ENCODE peak calls at places on chromosome 12, in four cellular contexts. One of them, this sample, is unnamed.

GRCh38 chr12:65685514-65685913 is 138.8 kb upstream of the HMGA2 start:
- DNase-seq in left ventricle myocardium inferior: no peak
- DNase-seq in sigmoid colon: no peak
- DNase-seq in pancreas: no peak
- DNase-seq in this sample: no peak

GRCh38 chr12:9751204-9752144 is 9.2 kb downstream of the CD69 start:
- DNase-seq in left ventricle myocardium inferior: no peak
- DNase-seq in sigmoid colon: no peak
- DNase-seq in pancreas: no peak
- DNase-seq in this sample: no peak

GRCh38 chr12:123973552-123974341 is 732 bp downstream of the ZNF664 start:
- DNase-seq in left ventricle myocardium inferior: peak; percentile 51
- DNase-seq in sigmoid colon: peak; percentile 71
- DNase-seq in pancreas: peak; percentile 61
- DNase-seq in this sample: peak; percentile 67

GRCh38 chr12:71870409-71870808 is 30.9 kb downstream of the TBC1D15 start:
- DNase-seq in left ventricle myocardium inferior: no peak
- DNase-seq in sigmoid colon: no peak
- DNase-seq in pancreas: no peak
- DNase-seq in this sample: no peak

GRCh38 chr12:65776994-65777393 is 47.3 kb upstream of the HMGA2 start:
- DNase-seq in left ventricle myocardium inferior: no peak
- DNase-seq in sigmoid colon: no peak
- DNase-seq in pancreas: no peak
- DNase-seq in this sample: no peak

GRCh38 chr12:53603196-53603595 is 23.0 kb downstream of the ATF7 start:
- DNase-seq in left ventricle myocardium inferior: no peak
- DNase-seq in sigmoid colon: no peak
- DNase-seq in pancreas: no peak
- DNase-seq in this sample: no peak

GRCh38 chr12:122202017-122202416 is 1.5 kb upstream of the B3GNT4 start:
- DNase-seq in left ventricle myocardium inferior: no peak
- DNase-seq in sigmoid colon: no peak
- DNase-seq in pancreas: no peak
- DNase-seq in this sample: no peak

GRCh38 chr12:116455540-116456306 is 103.5 kb upstream of the MAP1LC3B2 start:
- DNase-seq in left ventricle myocardium inferior: peak; percentile 66
- DNase-seq in sigmoid colon: peak; percentile 96
- DNase-seq in pancreas: peak; percentile 42
- DNase-seq in this sample: peak; percentile 69

GRCh38 chr12:103779410-103780092 is 61.5 kb downstream of the NT5DC3 start:
- DNase-seq in left ventricle myocardium inferior: no peak
- DNase-seq in sigmoid colon: peak; percentile 58
- DNase-seq in pancreas: no peak
- DNase-seq in this sample: no peak

GRCh38 chr12:24230061-24230460 is 280.6 kb upstream of the SOX5 start:
- DNase-seq in left ventricle myocardium inferior: no peak
- DNase-seq in sigmoid colon: no peak
- DNase-seq in pancreas: no peak
- DNase-seq in this sample: no peak

GRCh38 chr12:82299617-82300016 is 58.6 kb downstream of the CCDC59 start:
- DNase-seq in left ventricle myocardium inferior: no peak
- DNase-seq in sigmoid colon: no peak
- DNase-seq in pancreas: no peak
- DNase-seq in this sample: no peak

GRCh38 chr12:10365716-10366433 is 24.0 kb downstream of the KLRK1 start:
- DNase-seq in left ventricle myocardium inferior: no peak
- DNase-seq in sigmoid colon: no peak
- DNase-seq in pancreas: no peak
- DNase-seq in this sample: no peak

DNA sequence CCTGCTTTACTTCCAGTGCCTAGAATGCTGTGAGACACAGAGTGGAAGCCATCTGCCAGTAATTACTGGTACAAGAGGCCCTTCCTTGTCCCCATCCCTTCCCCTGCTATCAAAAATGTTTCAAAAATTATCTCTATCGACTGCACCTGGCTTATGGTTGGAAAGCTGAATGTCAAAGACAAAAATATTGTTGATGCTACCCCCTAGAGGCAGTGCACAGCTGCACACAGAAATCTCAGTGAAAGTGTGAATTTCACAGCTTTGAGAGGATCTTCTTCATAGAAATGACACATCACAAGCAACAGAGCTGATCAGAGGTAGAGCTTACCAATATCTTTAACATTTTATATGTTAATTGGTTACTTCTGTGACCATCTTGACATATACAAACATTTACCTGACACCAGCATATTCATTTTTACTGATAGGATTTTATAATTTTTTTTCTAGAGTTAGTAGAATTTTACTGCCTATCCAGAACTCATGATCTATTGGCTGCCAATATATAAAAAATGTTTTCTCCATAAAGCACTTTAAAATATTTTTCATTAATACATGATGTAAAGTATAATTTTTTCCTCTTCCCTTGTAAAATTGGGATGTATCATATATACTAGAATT is 138.0 kb downstream of the AACS start:
- DNase-seq in left ventricle myocardium inferior: no peak
- DNase-seq in sigmoid colon: no peak
- DNase-seq in pancreas: no peak
- DNase-seq in this sample: no peak
- TF ChIP-seq CTCF in left ventricle myocardium inferior: peak; percentile 62
- TF ChIP-seq CTCF in sigmoid colon: no peak
- TF ChIP-seq CTCF in pancreas: no peak
- TF ChIP-seq CTCF in this sample: no peak

GRCh38 chr12:52213541-52214420 is 19.3 kb upstream of the KRT7 start:
- DNase-seq in left ventricle myocardium inferior: peak; percentile 70
- DNase-seq in sigmoid colon: peak; percentile 80
- DNase-seq in pancreas: peak; percentile 93
- DNase-seq in this sample: peak; percentile 81
- H3K4me1 ChIP-seq in left ventricle myocardium inferior: peaks cover 7% of the 10 kb centered on the region
- H3K4me1 ChIP-seq in sigmoid colon: no peaks in the 10 kb centered on the region
- H3K4me1 ChIP-seq in pancreas: peaks cover 17% of the 10 kb centered on the region
- H3K4me1 ChIP-seq in this sample: peaks cover 23% of the 10 kb centered on the region

DNA sequence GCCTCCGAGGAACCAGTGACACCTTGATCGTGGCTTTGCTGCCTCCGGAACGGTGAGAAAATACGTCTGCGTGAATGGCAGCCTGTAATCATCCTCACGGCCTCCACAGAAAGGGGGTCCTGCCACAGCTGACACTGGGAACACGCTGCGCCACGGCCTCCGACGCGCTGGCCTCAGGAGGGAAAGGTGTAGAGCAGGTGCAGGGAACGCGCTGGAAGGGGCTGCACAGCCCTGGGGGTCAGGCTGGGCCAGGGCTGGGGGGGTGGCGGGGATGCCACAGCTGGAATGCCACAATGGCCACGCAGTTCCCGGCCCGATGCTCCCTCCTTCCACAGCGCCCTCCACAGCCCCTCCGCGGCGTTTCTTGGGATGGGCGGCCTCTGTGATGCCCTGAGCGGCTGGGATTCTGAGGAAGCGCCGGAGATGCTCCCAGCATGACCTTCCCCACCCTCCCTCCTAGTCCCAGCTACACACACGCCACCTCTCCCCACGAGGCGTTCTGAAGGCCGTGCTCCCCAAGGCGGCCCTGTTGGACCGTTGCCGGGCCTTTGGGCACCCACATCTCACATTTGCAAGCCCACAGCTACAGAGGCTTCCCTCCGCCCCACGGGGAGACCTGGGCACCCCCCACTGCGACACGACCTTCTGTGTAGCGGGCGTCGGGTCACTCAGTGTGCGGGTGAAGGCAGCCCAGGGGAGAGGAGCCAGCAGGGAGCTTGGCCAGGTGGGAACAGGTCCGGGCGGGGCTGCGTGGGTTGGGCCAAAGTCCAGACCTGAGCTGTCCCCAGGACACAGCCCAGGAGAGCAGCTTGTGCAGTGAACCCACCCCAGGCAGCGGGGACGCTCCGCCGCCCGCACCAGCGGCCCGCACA is 31.8 kb upstream of the GALNT9 start:
- DNase-seq in left ventricle myocardium inferior: peak; percentile 11
- DNase-seq in sigmoid colon: peak; percentile 54
- DNase-seq in pancreas: no peak
- DNase-seq in this sample: no peak
- H3K9me3 ChIP-seq in left ventricle myocardium inferior: peaks cover 5% of the 10 kb centered on the region
- H3K9me3 ChIP-seq in sigmoid colon: no peaks in the 10 kb centered on the region
- H3K9me3 ChIP-seq in pancreas: no peaks in the 10 kb centered on the region
- H3K9me3 ChIP-seq in this sample: no peaks in the 10 kb centered on the region

GRCh38 chr12:119528241-119528640 is 65.3 kb upstream of the TMEM233 start:
- DNase-seq in left ventricle myocardium inferior: no peak
- DNase-seq in sigmoid colon: no peak
- DNase-seq in pancreas: no peak
- DNase-seq in this sample: no peak
- TF ChIP-seq CTCF in left ventricle myocardium inferior: no peak
- TF ChIP-seq CTCF in sigmoid colon: no peak
- TF ChIP-seq CTCF in pancreas: no peak
- TF ChIP-seq CTCF in this sample: no peak

DNA sequence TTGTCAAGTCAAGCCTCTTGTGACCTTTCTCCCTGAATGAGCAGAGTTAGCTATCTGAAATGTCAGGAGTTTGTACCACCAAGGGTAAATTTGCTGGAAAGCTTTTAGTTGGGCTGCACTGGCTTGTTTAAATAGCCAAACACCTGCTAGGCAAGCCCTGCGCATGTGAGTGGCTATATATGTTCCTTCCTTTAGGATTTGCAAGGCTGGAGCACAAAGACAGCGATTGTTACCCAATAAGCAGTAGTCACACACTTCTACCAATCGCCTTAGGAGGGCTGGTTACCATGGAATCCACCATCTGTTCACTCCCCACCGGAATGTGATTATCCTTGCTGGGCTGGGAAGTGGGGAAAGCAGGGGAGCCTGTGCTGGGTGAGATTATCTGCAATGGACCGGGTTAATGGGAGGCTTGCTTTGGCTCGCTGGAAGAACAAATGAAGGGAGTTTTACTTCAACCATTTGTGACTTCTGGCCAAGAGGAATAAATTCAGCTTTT is 102.5 kb downstream of the FGD4 start:
- DNase-seq in left ventricle myocardium inferior: no peak
- DNase-seq in sigmoid colon: no peak
- DNase-seq in pancreas: peak; percentile 46
- DNase-seq in this sample: no peak
- H3K4me1 ChIP-seq in left ventricle myocardium inferior: peaks cover 90% of the 10 kb centered on the region
- H3K4me1 ChIP-seq in sigmoid colon: no peaks in the 10 kb centered on the region
- H3K4me1 ChIP-seq in pancreas: peaks cover 28% of the 10 kb centered on the region
- H3K4me1 ChIP-seq in this sample: peaks cover 3% of the 10 kb centered on the region

DNA sequence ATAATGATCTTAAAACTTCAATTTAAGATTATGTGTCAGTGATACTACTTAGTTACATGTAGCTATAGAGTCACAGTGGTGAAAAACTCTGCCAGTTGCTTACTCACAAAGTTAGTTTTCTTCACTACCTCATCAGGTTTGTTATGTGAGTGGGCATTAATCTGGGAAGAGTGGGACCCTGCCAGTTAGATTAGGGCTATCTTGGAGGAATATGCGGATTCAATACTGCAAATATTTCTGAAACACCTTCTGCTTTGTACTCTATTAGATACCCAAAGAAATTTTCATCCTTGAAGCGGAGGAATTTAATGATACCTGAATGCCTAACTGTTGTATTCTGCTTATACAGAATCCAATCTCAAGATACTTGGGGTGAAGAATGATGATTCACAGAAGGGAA is 25.1 kb downstream of the ZNF268 start:
- DNase-seq in left ventricle myocardium inferior: no peak
- DNase-seq in sigmoid colon: no peak
- DNase-seq in pancreas: no peak
- DNase-seq in this sample: no peak
- H3K9me3 ChIP-seq in left ventricle myocardium inferior: peaks cover 100% of the 10 kb centered on the region
- H3K9me3 ChIP-seq in sigmoid colon: peaks cover 66% of the 10 kb centered on the region
- H3K9me3 ChIP-seq in pancreas: peaks cover 2% of the 10 kb centered on the region
- H3K9me3 ChIP-seq in this sample: peaks cover 100% of the 10 kb centered on the region

DNA sequence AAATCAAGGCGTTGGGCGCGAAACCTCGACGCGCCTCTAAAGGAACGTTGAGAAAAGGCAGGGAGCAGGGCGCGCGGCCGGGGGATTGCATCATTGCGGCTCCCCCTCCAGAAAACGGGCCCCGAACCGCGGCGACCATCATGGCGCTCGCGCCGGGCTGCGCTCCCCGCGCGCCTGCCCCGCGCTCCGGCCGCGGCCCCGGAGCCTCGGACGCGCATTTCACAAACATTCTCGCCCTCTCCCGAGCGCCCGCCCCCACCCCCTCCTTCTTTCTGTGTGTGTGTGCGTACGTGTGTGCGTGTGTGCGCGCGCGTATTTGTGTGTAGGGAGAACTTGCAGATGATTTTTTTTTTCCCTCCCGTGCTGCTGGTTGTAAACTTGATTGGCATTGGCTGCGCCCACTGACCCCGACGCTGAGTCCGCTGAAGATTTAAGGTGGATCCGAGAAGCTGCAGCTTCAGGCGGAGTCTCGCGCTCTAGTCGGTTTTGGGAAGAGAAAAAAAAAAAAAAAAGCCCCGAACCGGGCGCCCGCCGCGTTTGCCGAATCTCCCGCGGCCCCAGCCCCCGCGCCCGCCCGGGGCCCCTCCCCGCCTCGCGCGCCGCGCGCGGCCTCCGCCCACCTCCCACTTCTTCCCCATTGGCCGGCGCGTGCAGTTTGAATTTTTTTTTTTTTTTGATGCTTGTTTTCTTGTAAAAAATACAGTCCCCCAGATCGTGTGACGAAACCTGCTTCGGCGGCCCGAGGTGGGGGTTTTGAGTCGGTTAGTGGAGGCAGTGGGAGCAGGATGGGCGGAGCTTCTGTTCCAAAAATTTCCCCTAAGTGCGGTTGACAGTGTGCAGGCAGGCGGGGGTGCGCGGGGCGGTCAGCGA is 8.2 kb downstream of the CDKN1B start:
- DNase-seq in left ventricle myocardium inferior: peak; percentile 94
- DNase-seq in sigmoid colon: peak; percentile 98
- DNase-seq in pancreas: peak; percentile 92
- DNase-seq in this sample: peak; percentile 98
- TF ChIP-seq CTCF in left ventricle myocardium inferior: peak; percentile 19
- TF ChIP-seq CTCF in sigmoid colon: no peak
- TF ChIP-seq CTCF in pancreas: no peak
- TF ChIP-seq CTCF in this sample: peak; percentile 7

This sample was measured in ascending aorta.